ENCODE peak calls at places on chromosomes 2 and 18, in four cellular contexts. One of them, this sample, is unnamed.

GRCh38 chr18:57759650-57760049 is 43.5 kb downstream of the ATP8B1 start:
- DNase-seq in epithelial cell of proximal tubule: no peak
- DNase-seq in psoas muscle: no peak
- DNase-seq in IMR-90: no peak
- DNase-seq in this sample: no peak

GRCh38 chr2:36672199-36672598 is 24.3 kb upstream of the VIT start:
- DNase-seq in psoas muscle: no peak
- DNase-seq in IMR-90: peak; percentile 69
- DNase-seq in epithelial cell of proximal tubule: no peak
- DNase-seq in this sample: no peak

GRCh38 chr18:62611395-62612241 is 88.8 kb downstream of the ZCCHC2 start:
- DNase-seq in epithelial cell of proximal tubule: no peak
- DNase-seq in psoas muscle: peak; percentile 62
- DNase-seq in IMR-90: no peak
- DNase-seq in this sample: no peak

GRCh38 chr2:219461669-219462068 is 27.0 kb downstream of the SPEG start:
- DNase-seq in IMR-90: no peak
- DNase-seq in psoas muscle: no peak
- DNase-seq in epithelial cell of proximal tubule: no peak
- DNase-seq in this sample: no peak

GRCh38 chr2:217398101-217398500 is 538.2 kb upstream of the TNP1 start:
- DNase-seq in psoas muscle: no peak
- DNase-seq in IMR-90: no peak
- DNase-seq in epithelial cell of proximal tubule: no peak
- DNase-seq in this sample: no peak

GRCh38 chr2:134231296-134231964 is 22.4 kb upstream of the MGAT5 start:
- DNase-seq in psoas muscle: no peak
- DNase-seq in epithelial cell of proximal tubule: no peak
- DNase-seq in IMR-90: peak; percentile 20
- DNase-seq in this sample: peak; percentile 24

GRCh38 chr2:163595033-163595432 is 140.8 kb downstream of the FIGN start:
- DNase-seq in epithelial cell of proximal tubule: no peak
- DNase-seq in psoas muscle: no peak
- DNase-seq in IMR-90: peak; percentile 4
- DNase-seq in this sample: no peak

GRCh38 chr18:34122724-34123334 is 101.9 kb downstream of the NOL4 start:
- DNase-seq in IMR-90: peak; percentile 53
- DNase-seq in epithelial cell of proximal tubule: peak; percentile 27
- DNase-seq in psoas muscle: no peak
- DNase-seq in this sample: peak; percentile 24

GRCh38 chr2:43387092-43388062 is 161.0 kb upstream of the ZFP36L2 start:
- DNase-seq in psoas muscle: no peak
- DNase-seq in IMR-90: peak; percentile 52
- DNase-seq in epithelial cell of proximal tubule: no peak
- DNase-seq in this sample: no peak

GRCh38 chr2:174597347-174598047 is at the start of gene WIPF1:
- DNase-seq in psoas muscle: no peak
- DNase-seq in IMR-90: peak; percentile 86
- DNase-seq in epithelial cell of proximal tubule: no peak
- DNase-seq in this sample: peak; percentile 63

DNA sequence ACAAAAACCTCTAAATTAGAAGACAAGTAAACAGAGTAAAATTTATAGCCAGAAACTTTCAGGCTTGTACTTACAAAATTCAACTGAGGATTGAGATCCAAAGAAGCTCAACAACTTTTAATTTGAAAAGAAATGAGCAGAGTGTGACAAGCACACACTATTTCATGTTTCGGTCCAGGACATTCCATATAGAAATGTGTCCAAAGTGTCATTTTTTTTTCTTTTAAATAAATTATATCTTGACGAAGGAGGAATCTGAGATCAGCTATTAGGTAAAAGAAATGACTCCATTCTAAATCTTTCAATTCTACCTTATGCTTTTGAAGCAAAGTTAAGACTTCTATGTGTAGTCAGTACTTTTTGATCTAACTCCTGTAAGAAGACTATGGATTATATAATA is 4.6 kb downstream of the FN1 start:
- DNase-seq in psoas muscle: no peak
- DNase-seq in epithelial cell of proximal tubule: no peak
- DNase-seq in IMR-90: no peak
- DNase-seq in this sample: peak; percentile 13
- H3K4me3 ChIP-seq in psoas muscle: no peak overlapping the region
- H3K4me3 ChIP-seq in epithelial cell of proximal tubule: no peak overlapping the region
- H3K4me3 ChIP-seq in IMR-90: no peak overlapping the region
- H3K4me3 ChIP-seq in this sample: peak overlapping the region; percentile 94

GRCh38 chr2:47269316-47270232 is 114.5 kb upstream of the STPG4 start:
- DNase-seq in psoas muscle: peak; percentile 70
- DNase-seq in epithelial cell of proximal tubule: peak; percentile 92
- DNase-seq in IMR-90: peak; percentile 99
- DNase-seq in this sample: peak; percentile 99

GRCh38 chr2:47265751-47266231 is 110.7 kb upstream of the STPG4 start:
- DNase-seq in psoas muscle: no peak
- DNase-seq in epithelial cell of proximal tubule: no peak
- DNase-seq in IMR-90: no peak
- DNase-seq in this sample: no peak

GRCh38 chr2:47265158-47265557 is 110.0 kb upstream of the STPG4 start:
- DNase-seq in IMR-90: no peak
- DNase-seq in psoas muscle: no peak
- DNase-seq in epithelial cell of proximal tubule: no peak
- DNase-seq in this sample: no peak

GRCh38 chr2:47266939-47267338 is 111.8 kb upstream of the STPG4 start:
- DNase-seq in psoas muscle: no peak
- DNase-seq in epithelial cell of proximal tubule: no peak
- DNase-seq in IMR-90: no peak
- DNase-seq in this sample: no peak

DNA sequence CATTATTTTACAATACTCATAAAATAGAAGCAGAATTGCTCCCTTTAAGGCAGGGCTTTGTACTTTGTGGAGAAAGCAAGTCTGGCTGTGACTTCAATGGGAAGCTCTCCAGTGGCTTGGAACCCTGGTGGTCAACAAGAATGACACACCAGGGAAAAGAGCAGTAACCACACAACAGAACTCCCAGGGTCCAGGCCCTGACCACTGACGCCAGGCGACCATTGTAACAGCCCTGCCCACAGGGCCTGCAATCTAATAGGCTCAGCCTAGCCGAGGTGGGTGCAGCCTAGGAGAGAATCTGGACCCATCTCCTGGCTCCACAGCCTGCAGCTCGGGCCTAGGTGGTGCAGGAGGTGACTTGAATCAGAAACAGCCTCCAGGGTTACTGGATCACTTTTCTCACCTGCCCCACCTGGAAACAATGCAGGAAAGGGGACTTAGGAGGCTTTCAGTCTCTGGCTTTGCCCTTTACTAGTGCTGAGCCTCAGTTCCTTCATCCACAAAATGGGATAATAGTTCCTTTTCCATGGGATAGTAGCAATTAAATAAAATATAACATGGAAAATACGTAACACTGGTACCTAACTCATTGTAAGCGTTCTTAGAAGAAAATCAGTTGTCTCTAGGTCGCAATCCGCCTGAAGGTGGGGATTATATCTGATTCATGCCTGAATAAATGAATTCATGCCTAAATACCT is 112.4 kb upstream of the STPG4 start:
- DNase-seq in epithelial cell of proximal tubule: no peak
- DNase-seq in psoas muscle: no peak
- DNase-seq in IMR-90: no peak
- DNase-seq in this sample: no peak
- TF ChIP-seq CTCF in epithelial cell of proximal tubule: no peak
- TF ChIP-seq CTCF in psoas muscle: no peak
- TF ChIP-seq CTCF in IMR-90: no peak
- TF ChIP-seq CTCF in this sample: no peak

GRCh38 chr2:226756131-226756530 is 43.5 kb downstream of the IRS1 start:
- DNase-seq in epithelial cell of proximal tubule: peak; percentile 70
- DNase-seq in IMR-90: peak; percentile 94
- DNase-seq in psoas muscle: no peak
- DNase-seq in this sample: peak; percentile 61

GRCh38 chr2:226759768-226760167 is 39.9 kb downstream of the IRS1 start:
- DNase-seq in epithelial cell of proximal tubule: no peak
- DNase-seq in IMR-90: no peak
- DNase-seq in psoas muscle: peak; percentile 56
- DNase-seq in this sample: no peak

GRCh38 chr2:226758886-226759660 is 40.5 kb downstream of the IRS1 start:
- DNase-seq in psoas muscle: no peak
- DNase-seq in IMR-90: peak; percentile 87
- DNase-seq in epithelial cell of proximal tubule: no peak
- DNase-seq in this sample: peak; percentile 85

GRCh38 chr2:226752887-226753286 is 46.7 kb downstream of the IRS1 start:
- DNase-seq in psoas muscle: no peak
- DNase-seq in epithelial cell of proximal tubule: no peak
- DNase-seq in IMR-90: no peak
- DNase-seq in this sample: no peak

GRCh38 chr2:226754821-226755536 is 44.6 kb downstream of the IRS1 start:
- DNase-seq in psoas muscle: no peak
- DNase-seq in IMR-90: peak; percentile 91
- DNase-seq in epithelial cell of proximal tubule: no peak
- DNase-seq in this sample: peak; percentile 67
- H3K4me3 ChIP-seq in psoas muscle: peak overlapping the region; percentile 54
- H3K4me3 ChIP-seq in IMR-90: peak overlapping the region; percentile 4
- H3K4me3 ChIP-seq in epithelial cell of proximal tubule: no peak overlapping the region
- H3K4me3 ChIP-seq in this sample: no peak overlapping the region

GRCh38 chr18:49362431-49362830 is 98.0 kb downstream of the DYM start:
- DNase-seq in psoas muscle: no peak
- DNase-seq in epithelial cell of proximal tubule: no peak
- DNase-seq in IMR-90: peak; percentile 7
- DNase-seq in this sample: peak; percentile 7

GRCh38 chr18:49364821-49365220 is 95.6 kb downstream of the DYM start:
- DNase-seq in epithelial cell of proximal tubule: no peak
- DNase-seq in psoas muscle: no peak
- DNase-seq in IMR-90: no peak
- DNase-seq in this sample: no peak

GRCh38 chr18:49359732-49360444 is 100.6 kb downstream of the DYM start:
- DNase-seq in IMR-90: peak; percentile 90
- DNase-seq in epithelial cell of proximal tubule: no peak
- DNase-seq in psoas muscle: no peak
- DNase-seq in this sample: peak; percentile 45

GRCh38 chr18:49355028-49355427 is 105.4 kb downstream of the DYM start:
- DNase-seq in psoas muscle: no peak
- DNase-seq in IMR-90: no peak
- DNase-seq in epithelial cell of proximal tubule: no peak
- DNase-seq in this sample: no peak

GRCh38 chr18:49360582-49360981 is 99.9 kb downstream of the DYM start:
- DNase-seq in psoas muscle: no peak
- DNase-seq in epithelial cell of proximal tubule: no peak
- DNase-seq in IMR-90: no peak
- DNase-seq in this sample: no peak
- TF ChIP-seq CTCF in psoas muscle: no peak
- TF ChIP-seq CTCF in epithelial cell of proximal tubule: no peak
- TF ChIP-seq CTCF in IMR-90: no peak
- TF ChIP-seq CTCF in this sample: no peak

DNA sequence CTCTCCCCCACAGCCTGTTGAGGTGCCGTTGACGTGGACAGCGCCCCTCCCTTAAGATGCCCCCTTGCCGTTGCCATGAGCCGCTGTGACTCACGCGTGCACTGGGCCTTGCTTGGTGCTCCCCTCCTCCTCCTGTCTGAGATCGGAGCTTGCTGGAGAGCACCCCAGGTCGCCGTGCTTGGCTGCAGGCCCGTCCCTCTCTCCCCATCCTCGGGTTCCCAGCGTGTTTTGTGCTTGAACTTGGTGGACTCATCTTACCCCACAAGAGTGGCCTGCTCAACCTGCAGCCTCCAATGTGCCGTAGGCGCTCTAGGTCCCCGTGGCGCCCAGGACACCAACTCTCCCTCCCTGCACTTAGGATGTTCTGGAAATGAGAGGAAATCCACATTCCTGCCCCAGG is 39.9 kb downstream of the GBX2 start:
- DNase-seq in IMR-90: no peak
- DNase-seq in epithelial cell of proximal tubule: no peak
- DNase-seq in psoas muscle: no peak
- DNase-seq in this sample: no peak
- H3K4me3 ChIP-seq in IMR-90: no peak overlapping the region
- H3K4me3 ChIP-seq in epithelial cell of proximal tubule: no peak overlapping the region
- H3K4me3 ChIP-seq in psoas muscle: no peak overlapping the region
- H3K4me3 ChIP-seq in this sample: no peak overlapping the region

GRCh38 chr2:109547280-109547679 is 66.5 kb downstream of the SEPTIN10 start:
- DNase-seq in epithelial cell of proximal tubule: no peak
- DNase-seq in psoas muscle: no peak
- DNase-seq in IMR-90: no peak
- DNase-seq in this sample: no peak
- TF ChIP-seq CTCF in epithelial cell of proximal tubule: no peak
- TF ChIP-seq CTCF in psoas muscle: no peak
- TF ChIP-seq CTCF in IMR-90: no peak
- TF ChIP-seq CTCF in this sample: no peak

DNA sequence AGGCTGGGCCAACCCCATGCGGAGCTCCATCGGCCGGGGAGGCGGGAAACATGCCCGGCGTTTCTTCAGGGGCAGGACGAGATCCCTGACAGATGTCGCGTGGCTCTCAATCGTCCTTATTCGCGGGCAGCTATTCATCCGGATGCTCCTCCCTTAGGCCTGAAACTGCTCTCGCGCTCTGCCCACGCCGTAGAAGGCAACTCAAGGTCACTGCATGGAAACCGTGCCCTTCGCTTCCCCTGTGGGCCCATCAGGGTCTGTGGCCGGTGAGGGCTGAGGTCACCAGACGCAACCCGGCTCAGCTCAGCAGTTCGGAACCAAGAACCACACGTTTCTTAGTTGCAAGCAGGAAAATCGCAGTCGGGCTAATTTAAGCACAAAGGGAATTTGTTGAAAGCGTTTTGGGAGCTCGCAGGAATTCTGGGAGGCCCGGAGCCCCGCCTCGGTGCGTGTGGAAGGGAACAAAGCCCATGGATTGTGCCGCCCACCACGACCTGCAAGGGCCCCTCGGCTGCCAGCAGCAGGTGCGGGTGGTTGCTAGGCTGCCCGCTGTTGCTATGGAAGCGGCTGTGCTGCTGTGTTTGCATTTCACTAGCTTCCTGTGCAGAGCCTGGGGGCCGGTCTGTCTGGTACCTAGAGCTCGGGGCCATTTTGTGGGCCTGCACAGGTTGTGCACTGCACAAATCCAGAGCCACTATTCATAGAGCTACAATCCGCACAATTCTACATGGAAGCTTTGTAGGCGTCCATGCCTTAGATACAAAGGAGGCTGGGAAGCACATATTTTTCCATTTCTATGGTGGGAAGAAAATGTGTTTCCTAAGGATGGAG is 6.1 kb upstream of the ALLC start:
- DNase-seq in IMR-90: no peak
- DNase-seq in epithelial cell of proximal tubule: no peak
- DNase-seq in psoas muscle: no peak
- DNase-seq in this sample: peak; percentile 31
- H3K4me3 ChIP-seq in IMR-90: no peak overlapping the region
- H3K4me3 ChIP-seq in epithelial cell of proximal tubule: peak overlapping the region; percentile 33
- H3K4me3 ChIP-seq in psoas muscle: peak overlapping the region; percentile 55
- H3K4me3 ChIP-seq in this sample: peak overlapping the region; percentile 8

GRCh38 chr2:158893057-158893456 is 75.4 kb upstream of the TANC1 start:
- DNase-seq in IMR-90: peak; percentile 60
- DNase-seq in psoas muscle: no peak
- DNase-seq in epithelial cell of proximal tubule: no peak
- DNase-seq in this sample: peak; percentile 45

GRCh38 chr2:158893474-158893873 is 75.0 kb upstream of the TANC1 start:
- DNase-seq in epithelial cell of proximal tubule: no peak
- DNase-seq in psoas muscle: no peak
- DNase-seq in IMR-90: no peak
- DNase-seq in this sample: no peak

GRCh38 chr2:158894078-158894477 is 74.4 kb upstream of the TANC1 start:
- DNase-seq in epithelial cell of proximal tubule: no peak
- DNase-seq in IMR-90: peak; percentile 71
- DNase-seq in psoas muscle: no peak
- DNase-seq in this sample: no peak

GRCh38 chr2:158889135-158889853 is 79.1 kb upstream of the TANC1 start:
- DNase-seq in psoas muscle: no peak
- DNase-seq in IMR-90: no peak
- DNase-seq in epithelial cell of proximal tubule: no peak
- DNase-seq in this sample: no peak

GRCh38 chr2:158890296-158890905 is 78.0 kb upstream of the TANC1 start:
- DNase-seq in IMR-90: no peak
- DNase-seq in epithelial cell of proximal tubule: no peak
- DNase-seq in psoas muscle: no peak
- DNase-seq in this sample: no peak
- TF ChIP-seq CTCF in IMR-90: no peak
- TF ChIP-seq CTCF in epithelial cell of proximal tubule: no peak
- TF ChIP-seq CTCF in psoas muscle: no peak
- TF ChIP-seq CTCF in this sample: no peak

This sample was measured in foreskin fibroblast.